ENCODE peak calls at places on chromosomes 11 and 22, in eight cellular contexts. F is right lobe of liver, R is A549, Z is heart left ventricle, T is uterus, X is body of pancreas, J is ovary, H is lower leg skin. M is an unnamed sample.

GRCh38 chr22:29166180-29166579 is 39.5 kb upstream of the EMID1 start:
- DNase-seq in F (no peak), H (no peak), R (no peak), X (no peak), T (no peak), Z (no peak), J (no peak), M (no peak)

GRCh38 chr11:74683279-74683871 is 47.9 kb downstream of the CHRDL2 start:
- DNase-seq in Z (no peak), X (peak), H (peak), J (peak), F (no peak), T (peak), R (no peak), M (peak)

GRCh38 chr11:62324738-62325556 is 12.3 kb upstream of the ASRGL1 start:
- DNase-seq in R (peak), T (no peak), J (no peak), Z (peak), X (no peak), H (no peak), F (peak), M (peak)

GRCh38 chr22:45880732-45881523 is 96.0 kb downstream of the WNT7B start:
- DNase-seq in Z (no peak), R (no peak), J (peak), T (no peak), X (peak), H (no peak), F (peak), M (no peak)

GRCh38 chr11:5280582-5281102 is 10.9 kb upstream of the HBE1 start:
- DNase-seq in H (no peak), R (peak), F (peak), T (peak), Z (no peak), X (no peak), J (peak), M (peak)

GRCh38 chr11:44950036-44950624 is 553 bp downstream of the TP53I11 start:
- DNase-seq in H (peak), R (no peak), T (peak), F (peak), J (peak), Z (peak), X (peak), M (no peak)

GRCh38 chr11:49505231-49505630 is 296.8 kb upstream of the FOLH1 start:
- DNase-seq in R (no peak), T (no peak), Z (no peak), F (no peak), J (no peak), H (no peak), X (no peak), M (no peak)

GRCh38 chr11:50044647-50045046 is 12.0 kb downstream of the OR4C45 start:
- DNase-seq in R (no peak), X (no peak), F (no peak), J (no peak), H (no peak), T (no peak), Z (no peak), M (no peak)

GRCh38 chr11:125517116-125517804 is 21.2 kb upstream of the FEZ1 start:
- DNase-seq in X (no peak), Z (peak), T (peak), J (peak), H (no peak), R (no peak), F (no peak), M (no peak)

GRCh38 chr11:38384568-38384967 is 1786.5 kb upstream of the RAG2 start:
- DNase-seq in J (no peak), R (no peak), X (no peak), Z (no peak), H (no peak), F (no peak), T (no peak), M (no peak)

GRCh38 chr11:47552086-47552580 is 799 bp downstream of the CELF1 start:
- DNase-seq in F (peak), H (no peak), T (no peak), R (no peak), Z (no peak), J (peak), X (peak), M (peak)

GRCh38 chr22:31637938-31638618 is 23.9 kb downstream of the PISD start:
- DNase-seq in T (no peak), X (no peak), F (no peak), Z (peak), H (peak), J (no peak), R (no peak), M (no peak)

GRCh38 chr11:60328460-60328859 is 1.4 kb downstream of the MS4A6E start:
- DNase-seq in Z (no peak), X (no peak), T (no peak), H (no peak), F (no peak), J (no peak), R (no peak), M (no peak)

GRCh38 chr22:35627267-35628041 is 10.3 kb upstream of the MB start:
- DNase-seq in T (peak), F (peak), H (peak), R (peak), X (peak), J (peak), Z (peak), M (peak)

GRCh38 chr11:90840071-90840470 is 617.2 kb upstream of the CHORDC1 start:
- DNase-seq in R (no peak), Z (no peak), J (no peak), F (no peak), H (no peak), T (no peak), X (no peak), M (no peak)

GRCh38 chr11:121067912-121068652 is 33.0 kb upstream of the TECTA start:
- DNase-seq in T (no peak), F (no peak), X (no peak), Z (no peak), J (no peak), R (no peak), H (no peak), M (no peak)

GRCh38 chr11:20164152-20164551 is 3.9 kb upstream of the DBX1 start:
- DNase-seq in F (no peak), H (no peak), J (no peak), Z (no peak), R (no peak), X (no peak), T (no peak), M (no peak)

GRCh38 chr11:78078218-78079167 is 1.2 kb downstream of the NDUFC2 start:
- DNase-seq in Z (no peak), H (no peak), X (no peak), F (no peak), J (no peak), R (no peak), T (no peak), M (no peak)

GRCh38 chr11:2306971-2307732 is 5.3 kb downstream of the TSPAN32 start:
- DNase-seq in R (no peak), H (peak), Z (peak), X (no peak), T (peak), F (no peak), J (peak), M (peak)

GRCh38 chr22:38413085-38414008 is 41.7 kb downstream of the KCNJ4 start:
- DNase-seq in R (no peak), Z (peak), F (no peak), J (peak), X (peak), H (peak), T (peak), M (peak)

GRCh38 chr22:29306175-29306829 is at the start of gene GAS2L1:
- DNase-seq in J (peak), F (peak), T (peak), X (peak), Z (peak), H (peak), R (peak), M (peak)

GRCh38 chr11:47986742-47987141 is 6.4 kb downstream of the PTPRJ start:
- DNase-seq in T (no peak), R (no peak), H (no peak), F (no peak), X (no peak), J (no peak), Z (no peak), M (no peak)

GRCh38 chr22:25709758-25710157 is 32.2 kb upstream of the MYO18B start:
- DNase-seq in F (no peak), R (no peak), X (no peak), T (no peak), J (no peak), H (no peak), Z (no peak), M (no peak)

GRCh38 chr11:67345949-67346819 is 7.2 kb downstream of the POLD4 start:
- DNase-seq in R (peak), X (peak), J (no peak), T (no peak), F (no peak), H (no peak), Z (no peak), M (peak)

GRCh38 chr11:44637477-44637876 is 72.0 kb downstream of the CD82 start:
- DNase-seq in J (no peak), F (no peak), R (no peak), H (no peak), T (no peak), Z (no peak), X (no peak), M (no peak)

GRCh38 chr11:76781046-76781801 is 1.9 kb upstream of the TSKU start:
- DNase-seq in Z (no peak), F (no peak), X (no peak), J (no peak), R (no peak), H (no peak), T (no peak), M (no peak)

GRCh38 chr11:2789791-2790580 is 90.2 kb upstream of the KCNQ1OT1 start:
- DNase-seq in R (no peak), X (peak), T (peak), H (peak), J (peak), F (peak), Z (no peak), M (peak)

GRCh38 chr11:117815262-117815803 is 9.2 kb downstream of the FXYD2 start:
- DNase-seq in J (no peak), T (no peak), R (no peak), Z (no peak), H (no peak), F (no peak), X (peak), M (peak)

GRCh38 chr11:15815246-15816209 is 540.8 kb downstream of the SOX6 start:
- DNase-seq in R (no peak), J (no peak), Z (no peak), H (no peak), T (no peak), F (no peak), X (no peak), M (no peak)

GRCh38 chr22:26314171-26314570 is 114.9 kb upstream of the ASPHD2 start:
- DNase-seq in Z (no peak), J (no peak), F (no peak), H (peak), R (no peak), T (no peak), X (no peak), M (no peak)

GRCh38 chr11:102341844-102342318 is 5.1 kb upstream of the BIRC2 start:
- DNase-seq in X (peak), Z (peak), T (peak), F (peak), H (peak), R (peak), J (peak), M (peak)

GRCh38 chr22:44133161-44133560 is 47.6 kb upstream of the PARVG start:
- DNase-seq in H (no peak), Z (no peak), R (no peak), T (no peak), J (peak), X (no peak), F (no peak), M (no peak)

DNA sequence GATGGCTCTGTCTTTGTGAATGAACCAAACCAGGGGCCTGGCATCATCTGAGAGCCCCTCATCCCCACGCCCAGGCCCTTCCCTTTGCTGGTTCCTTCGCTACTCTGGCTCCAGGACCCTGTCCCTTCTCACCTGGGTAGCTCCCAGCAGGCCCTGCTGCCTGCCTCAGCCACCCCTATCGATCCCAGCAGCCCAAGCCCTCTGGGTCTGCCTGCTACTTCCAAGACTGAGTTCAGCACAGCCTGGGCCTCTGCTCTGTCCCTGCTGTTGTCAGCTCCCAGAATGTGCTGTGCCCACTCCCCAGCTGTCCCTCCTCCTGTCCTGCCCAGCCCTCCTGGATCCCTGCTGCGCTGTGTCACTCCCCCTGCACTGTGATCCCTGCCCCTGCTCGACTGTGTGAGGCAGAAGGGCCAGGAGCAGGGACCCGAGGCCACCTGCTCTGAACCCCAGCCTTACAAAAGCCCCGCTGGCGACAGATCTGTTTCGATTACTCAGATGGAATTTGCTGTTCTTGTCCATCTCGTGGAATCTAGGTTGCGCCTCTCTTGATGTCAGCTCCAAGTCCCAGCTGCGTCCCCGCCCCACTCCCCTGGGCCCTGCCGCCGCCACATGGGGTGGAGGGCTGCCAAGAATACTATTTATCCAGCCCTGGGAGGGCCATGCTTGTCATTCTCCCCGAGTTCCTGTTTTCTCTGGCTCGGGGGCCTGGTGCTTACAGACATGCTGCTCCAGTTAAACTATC is 13.0 kb downstream of the MRPL21 start:
- DNase-seq in X (peak), F (peak), R (no peak), Z (peak), H (peak), T (peak), J (no peak), M (peak)
- TF ChIP-seq POLR2A in X (no peak), F (no peak), R (no peak), Z (no peak), H (no peak), T (no peak), J (no peak), M (no peak)

GRCh38 chr22:39943366-39943765 is 16.8 kb upstream of the TMA7B start:
- DNase-seq in F (no peak), R (no peak), H (no peak), X (no peak), J (no peak), T (no peak), Z (no peak), M (no peak)
- TF ChIP-seq CTCF in F (no peak), R (no peak), H (no peak), X (no peak), J (no peak), T (no peak), Z (no peak), M (no peak)

GRCh38 chr11:88538088-88538487 is 200.6 kb upstream of the CTSC start:
- DNase-seq in H (no peak), Z (no peak), R (peak), J (no peak), T (no peak), F (no peak), X (no peak), M (no peak)
- H3K4me3 ChIP-seq in H (no peak), Z (no peak), R (no peak), J (no peak), T (no peak), F (no peak), X (no peak), M (no peak)

DNA sequence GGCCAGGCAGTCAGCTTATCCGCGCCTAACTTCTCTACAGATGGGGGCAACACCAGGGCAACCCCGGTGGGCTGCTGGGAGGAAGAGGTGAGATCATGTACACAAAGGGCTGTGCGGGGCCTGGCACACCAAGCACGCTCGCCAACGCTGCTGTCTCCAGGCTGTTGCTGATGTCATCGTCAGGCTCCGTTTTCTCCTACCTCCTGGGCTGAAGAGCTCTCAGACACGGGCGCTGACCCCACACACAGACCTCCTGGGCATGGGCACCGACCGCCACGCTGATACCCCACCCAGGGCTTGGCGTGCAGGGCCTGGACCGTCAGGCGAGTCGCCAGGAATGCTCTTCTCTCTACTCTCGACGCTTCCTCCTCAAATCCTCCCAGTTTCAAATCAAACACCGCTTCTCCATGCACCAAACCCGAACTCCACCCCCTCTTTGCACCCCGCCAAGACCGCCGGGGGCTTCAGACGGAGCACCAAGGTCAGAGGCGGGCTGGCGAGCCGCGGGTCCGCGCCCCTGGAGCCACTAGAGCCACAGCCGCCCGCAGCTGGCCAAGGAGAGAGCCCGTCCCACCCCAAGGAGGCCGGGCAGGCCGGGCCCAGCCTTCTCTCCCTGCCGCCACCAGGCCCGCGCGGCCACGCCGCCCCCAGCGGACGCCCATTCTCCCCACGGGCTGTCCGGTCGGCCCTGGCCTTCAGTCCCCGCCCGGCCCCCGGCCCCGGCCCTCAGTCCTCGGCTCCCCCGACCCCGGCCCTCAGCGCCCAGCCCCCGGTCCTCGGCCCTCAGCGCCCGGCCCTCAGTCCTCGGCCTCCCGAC is 772 bp downstream of the SBF1 start:
- DNase-seq in J (peak), F (no peak), R (no peak), T (no peak), Z (no peak), H (no peak), X (peak), M (peak)
- TF ChIP-seq POLR2A in J (no peak), F (no peak), R (no peak), T (no peak), Z (no peak), H (no peak), X (peak), M (peak)

DNA sequence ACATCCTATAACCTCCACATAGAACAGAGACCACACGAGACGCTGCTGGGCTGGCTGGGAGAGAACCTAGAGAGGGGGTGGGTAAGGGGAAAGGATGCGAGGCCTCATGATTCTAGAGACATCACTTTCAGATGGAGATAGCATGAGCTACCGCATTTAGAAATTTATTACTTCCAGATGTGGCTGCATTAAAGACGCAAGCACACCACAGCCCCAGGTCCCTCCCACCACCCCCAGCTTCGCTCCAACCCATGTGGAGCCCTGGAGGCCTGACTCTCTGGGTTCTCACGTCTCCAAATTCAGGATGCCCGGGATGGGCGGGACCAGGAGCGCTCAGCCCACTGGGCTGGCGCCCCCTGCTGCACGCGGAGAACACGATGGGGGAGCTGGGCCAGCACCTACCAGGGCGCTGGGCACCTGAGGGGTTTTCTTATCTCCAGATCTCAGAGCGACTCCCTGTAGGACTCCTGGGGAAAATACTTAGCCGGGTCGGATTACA is 13.6 kb downstream of the MRPL21 start:
- DNase-seq in T (peak), J (peak), X (peak), R (peak), H (peak), F (no peak), Z (peak), M (peak)
- TF ChIP-seq CTCF in T (peak), J (no peak), X (peak), R (peak), H (no peak), F (no peak), Z (peak), M (no peak)